ENCODE peak calls at places on chromosomes 12 and 14, in eight cellular contexts. X, M, R, H, S, I, A and B are unnamed samples.

GRCh38 chr12:105330938-105331804 is 680 bp downstream of the C12orf75 start:
- DNase-seq in R (no peak), M (peak), I (no peak), A (peak), X (no peak), H (peak), S (peak), B (no peak)

GRCh38 chr12:82425241-82425640 is 66.9 kb downstream of the METTL25 start:
- DNase-seq in X (no peak), I (no peak), M (no peak), H (no peak), A (no peak), R (no peak), S (no peak), B (no peak)

GRCh38 chr14:100885196-100886030 is 18.1 kb downstream of the RTL1 start:
- DNase-seq in I (peak), A (no peak), S (no peak), X (no peak), H (no peak), R (peak), M (no peak), B (no peak)

GRCh38 chr12:121532503-121533390 is 48.1 kb downstream of the KDM2B start:
- DNase-seq in X (no peak), R (no peak), I (no peak), S (no peak), A (no peak), H (no peak), M (no peak), B (peak)

GRCh38 chr14:44462372-44462771 is 44.7 kb downstream of the FSCB start:
- DNase-seq in R (no peak), S (no peak), I (no peak), A (no peak), M (no peak), X (no peak), H (no peak), B (no peak)

GRCh38 chr12:64085996-64086395 is 136.1 kb downstream of the KICS2 start:
- DNase-seq in R (no peak), I (no peak), X (no peak), S (no peak), A (peak), M (no peak), H (no peak), B (no peak)

GRCh38 chr14:91089958-91090535 is 23.8 kb upstream of the DGLUCY start:
- DNase-seq in R (no peak), M (no peak), A (no peak), I (no peak), X (no peak), H (no peak), S (no peak), B (no peak)

GRCh38 chr14:69963966-69964365 is 84.8 kb downstream of the SMOC1 start:
- DNase-seq in S (no peak), M (peak), X (no peak), H (no peak), I (no peak), R (no peak), A (no peak), B (no peak)

GRCh38 chr14:20427231-20428009 is 8.5 kb downstream of the KLHL33 start:
- DNase-seq in M (no peak), S (no peak), R (no peak), X (no peak), H (no peak), I (no peak), A (peak), B (peak)

GRCh38 chr12:53046655-53047220 is 3.1 kb upstream of the TNS2 start:
- DNase-seq in H (peak), X (peak), M (peak), A (peak), S (peak), I (peak), R (peak), B (peak)

GRCh38 chr14:75069811-75070145 is 337 bp downstream of the ZC2HC1C start:
- DNase-seq in M (no peak), H (peak), X (no peak), A (no peak), S (no peak), R (no peak), I (no peak), B (no peak)

GRCh38 chr12:47361389-47362031 is 281.8 kb upstream of the AMIGO2 start:
- DNase-seq in S (peak), I (no peak), X (no peak), M (no peak), A (peak), R (no peak), H (no peak), B (no peak)

GRCh38 chr14:100656996-100657395 is 69.7 kb upstream of the DLK1 start:
- DNase-seq in H (no peak), S (no peak), A (no peak), X (no peak), I (no peak), M (no peak), R (no peak), B (no peak)

GRCh38 chr14:71533396-71533795 is 398.8 kb upstream of the RGS6 start:
- DNase-seq in X (no peak), M (no peak), H (no peak), S (no peak), A (no peak), R (no peak), I (no peak), B (no peak)

GRCh38 chr12:92987362-92987761 is 58.3 kb upstream of the EEA1 start:
- DNase-seq in M (no peak), H (peak), S (no peak), R (no peak), X (no peak), I (no peak), A (peak), B (peak)

GRCh38 chr12:86367137-86367536 is 110.9 kb upstream of the MGAT4C start:
- DNase-seq in I (no peak), S (no peak), H (no peak), R (no peak), M (no peak), X (no peak), A (no peak), B (no peak)

GRCh38 chr12:27014859-27015729 is 910 bp upstream of the TM7SF3 start:
- DNase-seq in R (no peak), M (no peak), I (no peak), A (peak), S (no peak), H (no peak), X (no peak), B (no peak)

GRCh38 chr14:70709726-70710382 is 68.1 kb downstream of the TTC9 start:
- DNase-seq in H (peak), M (no peak), R (no peak), X (no peak), I (no peak), S (no peak), A (no peak), B (no peak)

GRCh38 chr14:69093551-69094421 is 59.1 kb downstream of the DCAF5 start:
- DNase-seq in H (peak), I (no peak), M (peak), S (no peak), X (no peak), R (no peak), A (no peak), B (no peak)

GRCh38 chr12:4899361-4899760 is 10.3 kb upstream of the KCNA1 start:
- DNase-seq in M (no peak), X (no peak), H (peak), I (no peak), A (no peak), R (no peak), S (no peak), B (no peak)
- TF ChIP-seq CTCF in M (no peak), X (peak), H (peak), I (no peak), A (no peak), R (no peak), S (no peak), B (no peak)

GRCh38 chr12:6057693-6058092 is 66.8 kb downstream of the VWF start:
- DNase-seq in H (peak), M (no peak), A (no peak), X (peak), R (no peak), S (no peak), I (no peak), B (no peak)
- H3K4me3 ChIP-seq in H (peak), M (no peak), A (no peak), X (no peak), R (no peak), S (no peak), I (no peak), B (no peak)

DNA sequence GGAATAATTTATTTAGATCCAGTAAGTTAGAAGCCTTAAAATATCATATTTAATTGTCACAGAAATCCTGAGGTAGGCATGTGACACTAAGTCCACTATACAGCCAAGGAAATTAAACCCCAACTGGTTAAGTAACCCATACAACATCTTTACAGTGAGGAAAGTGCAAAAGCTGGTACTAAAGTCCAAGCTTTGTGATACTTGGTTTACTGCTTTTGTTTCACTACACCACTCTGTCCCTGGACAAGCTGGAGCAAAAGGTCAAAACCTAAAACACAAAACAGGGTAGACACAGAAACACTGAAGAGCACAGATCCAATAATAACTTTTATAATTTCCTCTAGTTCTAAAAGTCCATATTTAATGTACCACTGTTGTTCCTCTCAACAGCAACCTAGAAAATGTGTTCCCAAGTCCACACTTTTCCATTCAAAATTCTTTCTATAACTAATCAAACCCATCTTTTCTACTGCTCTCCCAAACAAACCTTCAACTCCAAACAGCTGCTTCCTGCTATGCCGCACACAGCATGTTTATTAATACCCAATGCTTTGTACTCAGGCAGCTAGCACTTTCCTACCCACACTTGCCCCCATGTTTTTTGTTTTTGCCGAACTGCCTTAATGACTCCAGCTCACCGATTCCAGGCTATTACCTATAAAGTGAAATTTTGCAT is 90.9 kb downstream of the MED13L start:
- DNase-seq in H (no peak), I (no peak), S (no peak), R (no peak), A (no peak), X (no peak), M (no peak), B (no peak)
- H3K27ac ChIP-seq in H (no peak), I (no peak), S (no peak), R (no peak), A (no peak), X (peak), M (no peak), B (no peak)

GRCh38 chr12:24599737-24600136 is 349.2 kb downstream of the BCAT1 start:
- DNase-seq in S (no peak), A (no peak), I (no peak), X (no peak), R (no peak), H (no peak), M (no peak), B (no peak)

GRCh38 chr12:24591079-24591626 is 357.7 kb downstream of the BCAT1 start:
- DNase-seq in A (no peak), R (no peak), H (peak), X (no peak), S (no peak), I (no peak), M (no peak), B (no peak)

GRCh38 chr12:24592048-24592447 is 356.9 kb downstream of the BCAT1 start:
- DNase-seq in H (no peak), A (no peak), M (no peak), X (no peak), I (no peak), R (no peak), S (no peak), B (no peak)

GRCh38 chr12:24596768-24597388 is 352.0 kb downstream of the BCAT1 start:
- DNase-seq in A (peak), M (no peak), I (no peak), R (no peak), X (no peak), H (peak), S (no peak), B (no peak)

GRCh38 chr12:24595652-24596235 is 353.2 kb downstream of the BCAT1 start:
- DNase-seq in S (no peak), I (no peak), R (no peak), M (no peak), H (peak), A (peak), X (no peak), B (no peak)
- TF ChIP-seq CTCF in S (no peak), I (no peak), R (peak), M (no peak), H (peak), A (no peak), X (peak), B (peak)